ENCODE peak calls at places on chromosomes 16 and 17, in five cellular contexts. A, R, D, C and W are unnamed samples.

GRCh38 chr17:17526369-17526768 is 30.2 kb upstream of the RASD1 start:
- DNase-seq in A (no peak), R (no peak), D (no peak), C (no peak), W (no peak)

GRCh38 chr17:37438141-37438540 is 31.5 kb downstream of the TADA2A start:
- DNase-seq in A (no peak), R (no peak), D (no peak), C (no peak), W (no peak)

GRCh38 chr17:42578282-42578869 is 847 bp upstream of the PSMC3IP start:
- DNase-seq in A (peak; percentile 76), R (peak; percentile 85), D (peak; percentile 70), C (peak; percentile 82), W (peak; percentile 82)

GRCh38 chr17:64073771-64074703 is 53.6 kb upstream of the ICAM2 start:
- DNase-seq in A (no peak), R (no peak), D (no peak), C (peak; percentile 1), W (no peak)

GRCh38 chr16:49019081-49019633 is 262.5 kb downstream of the CBLN1 start:
- DNase-seq in A (peak; percentile 55), R (no peak), D (peak; percentile 27), C (no peak), W (no peak)

GRCh38 chr17:16211601-16212000 is 3.7 kb downstream of the NCOR1 start:
- DNase-seq in A (no peak), R (no peak), D (no peak), C (peak; percentile 21), W (no peak)

GRCh38 chr16:22814330-22815105 is 556 bp downstream of the HS3ST2 start:
- DNase-seq in A (no peak), R (no peak), D (no peak), C (no peak), W (no peak)

GRCh38 chr17:47719411-47720152 is 13.5 kb upstream of the TBX21 start:
- DNase-seq in A (peak; percentile 57), R (peak; percentile 41), D (peak; percentile 72), C (peak; percentile 83), W (peak; percentile 46)

GRCh38 chr17:4054446-4054845 is 88.4 kb downstream of the ZZEF1 start:
- DNase-seq in A (no peak), R (no peak), D (no peak), C (no peak), W (no peak)

GRCh38 chr16:87918314-87918713 is 18.0 kb downstream of the CA5A start:
- DNase-seq in A (no peak), R (no peak), D (no peak), C (peak; percentile 85), W (no peak)

GRCh38 chr16:4214215-4214621 is 27.7 kb downstream of the SRL start:
- DNase-seq in A (peak; percentile 82), R (no peak), D (peak; percentile 96), C (peak; percentile 93), W (peak; percentile 52)

GRCh38 chr16:397736-398332 is 835 bp downstream of the NME4 start:
- DNase-seq in A (peak; percentile 73), R (no peak), D (peak; percentile 61), C (peak; percentile 92), W (no peak)

GRCh38 chr17:81557276-81558114 is 5.3 kb upstream of the FAAP100 start:
- DNase-seq in A (no peak), R (no peak), D (no peak), C (no peak), W (no peak)

GRCh38 chr16:1998360-1998835 is 8.6 kb downstream of the SYNGR3 start:
- DNase-seq in A (no peak), R (no peak), D (no peak), C (no peak), W (no peak)

GRCh38 chr16:27097671-27098275 is 31.0 kb downstream of the C16orf82 start:
- DNase-seq in A (peak; percentile 69), R (no peak), D (no peak), C (peak; percentile 62), W (no peak)

GRCh38 chr17:64385187-64386083 is 5.2 kb downstream of the PECAM1 start:
- DNase-seq in A (peak; percentile 96), R (peak; percentile 68), D (peak; percentile 88), C (peak; percentile 87), W (peak; percentile 94)

GRCh38 chr16:74573622-74574021 is 33.3 kb downstream of the GLG1 start:
- DNase-seq in A (no peak), R (no peak), D (no peak), C (no peak), W (no peak)
- H4K20me1 ChIP-seq in A (no peaks in the 10 kb centered on the region), R (peaks cover 22% of the 10 kb centered on the region), D (peaks cover 90% of the 10 kb centered on the region), C (peaks cover 45% of the 10 kb centered on the region), W (peaks cover 10% of the 10 kb centered on the region)

DNA sequence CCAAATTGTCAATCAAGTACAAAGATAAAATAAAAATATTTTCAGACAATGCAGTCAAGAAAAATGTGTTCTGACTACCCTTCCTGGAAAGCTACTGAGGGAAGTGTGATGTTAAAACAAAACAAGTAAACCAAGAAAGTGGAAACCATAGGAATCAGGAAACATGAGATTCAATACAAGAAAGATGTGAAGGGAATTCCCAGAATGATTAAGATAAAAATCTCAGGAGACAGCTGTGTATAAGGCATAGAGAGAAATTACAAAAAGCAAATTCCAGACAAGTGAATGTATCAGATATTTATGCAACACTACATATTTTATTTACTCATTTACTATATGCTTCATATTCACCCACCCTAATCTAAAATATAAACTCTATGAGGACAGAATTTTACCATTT is 32.2 kb downstream of the TRIM37 start:
- DNase-seq in A (peak; percentile 28), R (no peak), D (peak; percentile 81), C (peak; percentile 57), W (no peak)
- H3K27ac ChIP-seq in A (no peak overlapping the region), R (no peak overlapping the region), D (no peak overlapping the region), C (peak overlapping the region; percentile 61), W (peak overlapping the region; percentile 48)

GRCh38 chr17:27303734-27304133 is 9.8 kb downstream of the WSB1 start:
- DNase-seq in A (no peak), R (no peak), D (no peak), C (no peak), W (no peak)
- H4K20me1 ChIP-seq in A (peaks cover 2% of the 10 kb centered on the region), R (peaks cover 23% of the 10 kb centered on the region), D (peaks cover 69% of the 10 kb centered on the region), C (peaks cover 24% of the 10 kb centered on the region), W (peaks cover 84% of the 10 kb centered on the region)

GRCh38 chr17:67434061-67434525 is 57.0 kb downstream of the PITPNC1 start:
- DNase-seq in A (no peak), R (no peak), D (no peak), C (peak; percentile 23), W (no peak)

GRCh38 chr17:67431210-67432015 is 54.3 kb downstream of the PITPNC1 start:
- DNase-seq in A (peak; percentile 61), R (no peak), D (peak; percentile 80), C (peak; percentile 91), W (peak; percentile 25)

GRCh38 chr17:67438669-67439068 is 61.6 kb downstream of the PITPNC1 start:
- DNase-seq in A (no peak), R (no peak), D (no peak), C (no peak), W (no peak)

GRCh38 chr17:67433248-67433924 is 56.3 kb downstream of the PITPNC1 start:
- DNase-seq in A (no peak), R (no peak), D (no peak), C (no peak), W (no peak)

DNA sequence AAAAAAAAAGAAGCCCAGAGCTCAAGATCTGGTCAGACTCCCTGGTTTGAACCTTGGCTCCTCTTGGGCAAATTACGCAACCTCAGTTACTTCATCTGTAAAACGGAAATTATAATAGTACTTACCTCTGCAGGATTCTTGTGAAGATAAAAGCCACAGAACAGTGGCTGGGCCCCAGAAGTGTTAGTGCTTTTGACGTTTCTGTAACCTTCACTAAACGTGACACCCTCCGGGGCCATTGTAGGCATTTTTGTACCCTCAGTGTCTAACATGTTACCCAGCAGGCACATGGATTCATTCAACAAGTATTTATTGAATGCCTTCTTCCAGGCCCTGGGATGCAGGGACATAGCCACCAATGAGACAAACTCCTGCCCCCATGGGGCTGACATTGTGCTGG is 58.0 kb downstream of the PITPNC1 start:
- DNase-seq in A (no peak), R (no peak), D (no peak), C (peak; percentile 17), W (no peak)
- H3K27ac ChIP-seq in A (no peak overlapping the region), R (no peak overlapping the region), D (no peak overlapping the region), C (no peak overlapping the region), W (no peak overlapping the region)

GRCh38 chr17:75774988-75775668 is 9.5 kb upstream of the UNK start:
- DNase-seq in A (peak; percentile 44), R (no peak), D (peak; percentile 44), C (no peak), W (peak; percentile 75)
- H4K20me1 ChIP-seq in A (peaks cover 8% of the 10 kb centered on the region), R (peaks cover 42% of the 10 kb centered on the region), D (peaks cover 55% of the 10 kb centered on the region), C (peaks cover 22% of the 10 kb centered on the region), W (peaks cover 36% of the 10 kb centered on the region)

DNA sequence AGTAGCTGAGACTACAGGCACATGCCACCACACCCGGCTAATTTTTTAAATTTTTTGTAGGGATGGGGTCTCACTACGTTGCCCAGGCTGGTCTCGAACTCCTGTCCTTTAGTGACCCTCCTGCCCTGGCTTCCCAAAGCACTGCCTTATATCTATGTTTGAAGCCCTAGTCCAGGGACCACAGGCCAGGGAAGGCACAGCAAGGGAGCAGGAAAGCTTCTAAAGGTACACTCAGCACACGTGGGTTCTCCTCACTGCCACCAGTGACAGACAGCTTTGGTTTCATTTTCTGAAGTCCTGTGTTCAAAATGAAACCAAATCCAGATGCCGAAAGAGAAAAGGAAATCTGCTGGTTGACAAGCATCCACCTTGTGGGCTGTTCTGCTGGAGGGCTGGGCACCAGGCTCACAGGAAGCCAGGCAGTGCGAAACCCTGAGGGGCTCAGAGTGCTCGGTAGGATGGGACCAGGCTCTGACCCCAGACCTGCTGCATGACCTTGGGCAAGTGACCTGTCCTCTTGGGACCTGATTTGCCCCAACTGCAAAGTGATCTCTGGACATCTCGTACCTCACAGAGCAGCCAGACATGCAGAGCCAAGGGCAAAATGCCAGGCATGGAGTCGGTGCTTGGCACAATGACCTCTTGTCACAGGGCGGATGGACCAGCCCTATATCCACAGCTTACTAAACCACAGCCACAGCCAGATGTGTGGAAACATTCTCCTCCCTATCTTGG is 2.7 kb upstream of the SOCS1 start:
- DNase-seq in A (peak; percentile 33), R (no peak), D (no peak), C (peak; percentile 48), W (no peak)
- H3K27ac ChIP-seq in A (no peak overlapping the region), R (no peak overlapping the region), D (no peak overlapping the region), C (no peak overlapping the region), W (no peak overlapping the region)